ENCODE peak calls at places on chromosome X, in four cellular contexts. J is mucosa of descending colon, Q is pancreas, Z is esophagus muscularis mucosa. E is an unnamed sample.

GRCh38 chrX:23864719-23865349 is 42.9 kb downstream of the APOO start:
- DNase-seq in Z (no peak), J (no peak), Q (no peak), E (no peak)

GRCh38 chrX:68433155-68433980 is at the start of gene OPHN1:
- DNase-seq in Q (peak), J (peak), Z (peak), E (no peak)

GRCh38 chrX:137916090-137916746 is 350.3 kb downstream of the ZIC3 start:
- DNase-seq in Q (no peak), Z (no peak), J (no peak), E (no peak)

GRCh38 chrX:72382199-72382590 is 76.5 kb upstream of the CITED1 start:
- DNase-seq in J (no peak), Q (no peak), Z (no peak), E (no peak)

GRCh38 chrX:129600981-129601424 is 53.8 kb downstream of the APLN start:
- DNase-seq in Q (no peak), J (peak), Z (no peak), E (no peak)

GRCh38 chrX:43840265-43840664 is 42.0 kb downstream of the MAOB start:
- DNase-seq in J (no peak), Z (no peak), Q (no peak), E (no peak)

GRCh38 chrX:13835825-13836224 is 18.9 kb upstream of the GPM6B start:
- DNase-seq in Z (no peak), Q (no peak), J (no peak), E (no peak)

GRCh38 chrX:130174051-130174704 is 2.4 kb downstream of the RAB33A start:
- DNase-seq in Q (no peak), J (no peak), Z (no peak), E (no peak)

GRCh38 chrX:131821945-131822622 is 201.0 kb upstream of the STK26 start:
- DNase-seq in Z (no peak), Q (peak), J (no peak), E (no peak)

GRCh38 chrX:124035657-124036056 is 74.2 kb downstream of the STAG2 start:
- DNase-seq in J (no peak), Z (no peak), Q (no peak), E (no peak)

GRCh38 chrX:64885850-64886249 is 90.4 kb downstream of the ZC4H2 start:
- DNase-seq in Z (no peak), Q (no peak), J (peak), E (no peak)

GRCh38 chrX:12080265-12080664 is 58.0 kb upstream of the FRMPD4 start:
- DNase-seq in Z (no peak), J (peak), Q (no peak), E (peak)

GRCh38 chrX:130805906-130806305 is 97.1 kb downstream of the ENOX2 start:
- DNase-seq in J (no peak), Q (no peak), Z (no peak), E (no peak)

GRCh38 chrX:40224658-40225057 is 126.9 kb upstream of the BCOR start:
- DNase-seq in Q (no peak), Z (no peak), J (no peak), E (no peak)

GRCh38 chrX:129522184-129523059 is 868 bp downstream of the SMARCA1 start:
- DNase-seq in J (peak), Q (peak), Z (no peak), E (no peak)

GRCh38 chrX:9786839-9787635 is 808 bp downstream of the SHROOM2 start:
- DNase-seq in Z (no peak), Q (peak), J (no peak), E (no peak)

GRCh38 chrX:65720580-65720979 is 53.1 kb downstream of the MSN start:
- DNase-seq in Z (no peak), Q (no peak), J (no peak), E (no peak)

GRCh38 chrX:133966199-133966598 is 19.2 kb downstream of the GPC3 start:
- DNase-seq in Q (no peak), J (no peak), Z (no peak), E (no peak)

GRCh38 chrX:5683996-5684395 is 544.7 kb downstream of the NLGN4X start:
- DNase-seq in J (no peak), Q (no peak), Z (no peak), E (no peak)

GRCh38 chrX:55908685-55909212 is 191.2 kb downstream of the RRAGB start:
- DNase-seq in Z (no peak), Q (no peak), J (peak), E (no peak)

GRCh38 chrX:130995351-130995967 is 62.7 kb upstream of the ARHGAP36 start:
- DNase-seq in J (no peak), Z (no peak), Q (no peak), E (no peak)

GRCh38 chrX:155632424-155633100 is 19.8 kb upstream of the TMLHE start:
- DNase-seq in J (no peak), Q (no peak), Z (no peak), E (no peak)
- H3K4me3 ChIP-seq in J (no peak), Q (no peak), Z (no peak), E (no peak)

DNA sequence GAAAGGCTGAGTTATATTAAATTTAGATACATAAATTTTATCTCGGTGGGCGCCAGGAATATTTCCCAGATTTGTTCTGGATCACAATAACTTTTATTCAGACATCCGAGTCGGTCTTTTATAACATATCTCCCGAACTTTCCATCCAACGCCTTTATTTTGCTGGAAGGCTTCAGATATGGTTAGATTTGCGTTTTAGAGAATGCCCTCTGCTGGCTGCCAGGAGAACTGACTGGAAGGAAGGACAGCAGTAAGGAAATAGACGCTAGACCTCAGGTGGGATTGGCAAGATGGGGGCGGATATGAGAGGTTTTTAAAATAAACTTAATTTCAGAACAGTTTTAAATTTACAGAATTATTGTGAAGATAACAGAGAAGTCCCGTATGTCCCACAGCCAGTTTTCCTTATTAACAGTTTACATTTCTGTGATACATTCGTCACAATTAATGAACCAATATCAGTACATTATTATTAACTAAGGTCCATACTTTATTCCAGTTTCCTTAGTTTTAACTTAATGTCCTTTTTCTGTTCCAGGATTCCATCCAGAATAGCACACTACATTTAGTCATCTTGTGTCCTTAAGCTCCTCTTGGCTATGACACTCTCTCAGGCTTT is 4.6 kb upstream of the KANTR start:
- DNase-seq in Z (no peak), Q (no peak), J (peak), E (no peak)
- TF ChIP-seq CTCF in Z (peak), Q (peak), J (peak), E (peak)

GRCh38 chrX:49309401-49309981 is 6.0 kb downstream of the GAGE10 start:
- DNase-seq in Q (no peak), J (peak), Z (no peak), E (no peak)

GRCh38 chrX:49316085-49316484 is 5.8 kb upstream of the GAGE12J start:
- DNase-seq in Z (no peak), J (no peak), Q (no peak), E (no peak)

GRCh38 chrX:49308604-49309269 is 5.3 kb downstream of the GAGE10 start:
- DNase-seq in J (peak), Z (no peak), Q (no peak), E (no peak)

GRCh38 chrX:49310371-49310770 is 6.9 kb downstream of the GAGE10 start:
- DNase-seq in J (no peak), Q (no peak), Z (no peak), E (no peak)
- H3K4me3 ChIP-seq in J (no peak), Q (no peak), Z (no peak), E (no peak)

GRCh38 chrX:139126493-139126892 is 404.0 kb upstream of the F9 start:
- DNase-seq in J (peak), Z (no peak), Q (peak), E (no peak)
- TF ChIP-seq CTCF in J (no peak), Z (no peak), Q (peak), E (no peak)